ENCODE peak calls at places on chromosomes 1 and 21, in eight cellular contexts. V is stomach, P is spleen, L is left ventricle myocardium inferior, B is SJSA1, R is adrenal gland, A is transverse colon, X is cardiac muscle cell. E is an unnamed sample.
A peak's percentile ranks its signal among the peaks of the same experiment; 100 is the strongest.

GRCh38 chr1:186620951-186621350 is 59.3 kb downstream of the PTGS2 start:
- DNase-seq in X (peak; percentile 94), A (no peak), P (no peak), R (no peak), V (no peak), B (no peak), L (no peak), E (no peak)

GRCh38 chr1:9293512-9294439 is 1.1 kb downstream of the SPSB1 start:
- DNase-seq in R (peak; percentile 28), B (no peak), X (peak; percentile 42), L (peak; percentile 37), P (peak; percentile 84), A (peak; percentile 55), V (peak; percentile 33), E (peak; percentile 40)

GRCh38 chr1:54287821-54288220 is 87.9 kb downstream of the MRPL37 start:
- DNase-seq in V (no peak), B (no peak), L (no peak), R (peak; percentile 40), P (no peak), X (peak; percentile 32), A (no peak), E (no peak)

GRCh38 chr1:79042117-79042516 is 35.6 kb upstream of the ADGRL4 start:
- DNase-seq in X (peak; percentile 67), P (no peak), V (no peak), L (no peak), R (no peak), A (no peak), B (no peak), E (no peak)

GRCh38 chr21:32348604-32349332 is 44.0 kb downstream of the URB1 start:
- DNase-seq in A (no peak), R (no peak), V (no peak), P (no peak), L (no peak), B (no peak), X (no peak), E (no peak)

GRCh38 chr1:18411820-18412641 is 68.7 kb upstream of the KLHDC7A start:
- DNase-seq in A (no peak), P (no peak), X (no peak), L (no peak), R (no peak), B (no peak), V (no peak), E (no peak)

GRCh38 chr1:88557044-88557443 is 127.0 kb upstream of the PKN2 start:
- DNase-seq in B (no peak), P (no peak), A (no peak), R (no peak), X (no peak), V (no peak), L (no peak), E (no peak)

GRCh38 chr1:67755619-67756018 is 70.6 kb downstream of the GADD45A start:
- DNase-seq in A (no peak), R (no peak), L (no peak), B (no peak), V (no peak), X (no peak), P (no peak), E (no peak)

GRCh38 chr1:79716481-79716880 is 710.0 kb upstream of the ADGRL4 start:
- DNase-seq in P (no peak), B (no peak), R (peak; percentile 21), L (no peak), X (peak; percentile 82), A (no peak), V (no peak), E (peak; percentile 27)

GRCh38 chr1:237016626-237017025 is 12.4 kb upstream of the MT1HL1 start:
- DNase-seq in X (no peak), B (no peak), A (no peak), P (no peak), V (no peak), R (no peak), L (no peak), E (no peak)

GRCh38 chr1:76336951-76337371 is 262.4 kb downstream of the ST6GALNAC3 start:
- DNase-seq in B (no peak), V (no peak), A (peak; percentile 8), R (peak; percentile 24), X (peak; percentile 99), P (no peak), L (peak; percentile 67), E (no peak)

GRCh38 chr1:118122234-118123004 is 62.6 kb downstream of the SPAG17 start:
- DNase-seq in A (no peak), L (no peak), V (no peak), B (no peak), X (no peak), P (no peak), R (no peak), E (no peak)

GRCh38 chr1:26362331-26362730 is 8.4 kb upstream of the CRYBG2 start:
- DNase-seq in X (no peak), R (no peak), V (no peak), B (no peak), A (no peak), P (no peak), L (no peak), E (no peak)

GRCh38 chr1:26358411-26359384 is 4.8 kb upstream of the CRYBG2 start:
- DNase-seq in R (no peak), B (no peak), V (peak; percentile 70), P (no peak), X (no peak), A (peak; percentile 83), L (no peak), E (no peak)

GRCh38 chr1:26360807-26361604 is 7.1 kb upstream of the CRYBG2 start:
- DNase-seq in X (no peak), P (no peak), A (no peak), R (no peak), V (no peak), L (no peak), B (no peak), E (no peak)

GRCh38 chr1:26361605-26362122 is 7.7 kb upstream of the CRYBG2 start:
- DNase-seq in R (no peak), A (no peak), V (no peak), L (no peak), P (no peak), X (no peak), B (no peak), E (no peak)

GRCh38 chr1:26360051-26360806 is 6.3 kb upstream of the CRYBG2 start:
- DNase-seq in A (peak; percentile 53), L (no peak), X (no peak), R (no peak), V (no peak), P (no peak), B (no peak), E (no peak)
- H3K4me3 ChIP-seq in A (peak overlapping the region; percentile 37), L (peak overlapping the region; percentile 48), X (peak overlapping the region; percentile 15), R (no peak overlapping the region), V (peak overlapping the region; percentile 28), P (peak overlapping the region; percentile 35), B (no peak overlapping the region), E (no peak overlapping the region)

DNA sequence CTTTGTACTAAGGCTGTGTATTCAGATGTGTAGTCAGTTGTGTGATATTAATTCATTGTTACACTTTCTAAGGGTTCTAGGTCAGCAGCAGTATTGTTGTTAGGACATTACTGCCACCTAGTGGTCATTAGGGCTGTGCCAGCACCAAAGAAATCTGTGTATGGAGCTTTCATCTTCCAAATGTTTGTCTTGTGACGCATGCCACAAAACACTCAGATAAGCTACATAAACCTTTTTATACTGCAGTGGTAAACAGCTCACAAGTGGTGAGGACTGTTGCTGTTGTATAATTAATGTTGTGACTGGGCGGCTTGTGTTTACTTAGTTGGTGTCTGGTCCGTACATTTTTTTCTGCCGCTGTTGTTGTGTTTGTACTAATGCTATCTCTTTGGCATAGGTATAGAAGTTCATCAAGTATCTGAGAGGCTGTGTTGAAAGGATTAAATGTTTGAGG is 51.7 kb downstream of the S1PR1 start:
- DNase-seq in R (peak; percentile 74), X (peak; percentile 93), L (peak; percentile 30), A (peak; percentile 68), P (no peak), B (peak; percentile 82), V (peak; percentile 76), E (peak; percentile 75)
- H3K4me1 ChIP-seq in R (no peaks in the 10 kb centered on the region), X (peaks cover 20% of the 10 kb centered on the region), L (peaks cover 16% of the 10 kb centered on the region), A (no peaks in the 10 kb centered on the region), P (peaks cover 28% of the 10 kb centered on the region), B (peaks cover 5% of the 10 kb centered on the region), V (peaks cover 5% of the 10 kb centered on the region), E (peaks cover 9% of the 10 kb centered on the region)

GRCh38 chr1:223312273-223312672 is 51.7 kb downstream of the SUSD4 start:
- DNase-seq in A (no peak), R (no peak), L (no peak), P (no peak), V (no peak), X (no peak), B (no peak), E (no peak)
- H3K27me3 ChIP-seq in A (no peaks in the 10 kb centered on the region), R (no peaks in the 10 kb centered on the region), L (no peaks in the 10 kb centered on the region), P (no peaks in the 10 kb centered on the region), V (no peaks in the 10 kb centered on the region), X (no peaks in the 10 kb centered on the region), B (no peaks in the 10 kb centered on the region), E (no peaks in the 10 kb centered on the region)

GRCh38 chr1:224800486-224801119 is 128.9 kb upstream of the DNAH14 start:
- DNase-seq in A (no peak), R (no peak), B (no peak), P (no peak), X (no peak), L (no peak), V (no peak), E (peak; percentile 10)
- H3K4me3 ChIP-seq in A (no peak overlapping the region), R (no peak overlapping the region), B (no peak overlapping the region), P (no peak overlapping the region), X (no peak overlapping the region), L (no peak overlapping the region), V (no peak overlapping the region), E (no peak overlapping the region)

DNA sequence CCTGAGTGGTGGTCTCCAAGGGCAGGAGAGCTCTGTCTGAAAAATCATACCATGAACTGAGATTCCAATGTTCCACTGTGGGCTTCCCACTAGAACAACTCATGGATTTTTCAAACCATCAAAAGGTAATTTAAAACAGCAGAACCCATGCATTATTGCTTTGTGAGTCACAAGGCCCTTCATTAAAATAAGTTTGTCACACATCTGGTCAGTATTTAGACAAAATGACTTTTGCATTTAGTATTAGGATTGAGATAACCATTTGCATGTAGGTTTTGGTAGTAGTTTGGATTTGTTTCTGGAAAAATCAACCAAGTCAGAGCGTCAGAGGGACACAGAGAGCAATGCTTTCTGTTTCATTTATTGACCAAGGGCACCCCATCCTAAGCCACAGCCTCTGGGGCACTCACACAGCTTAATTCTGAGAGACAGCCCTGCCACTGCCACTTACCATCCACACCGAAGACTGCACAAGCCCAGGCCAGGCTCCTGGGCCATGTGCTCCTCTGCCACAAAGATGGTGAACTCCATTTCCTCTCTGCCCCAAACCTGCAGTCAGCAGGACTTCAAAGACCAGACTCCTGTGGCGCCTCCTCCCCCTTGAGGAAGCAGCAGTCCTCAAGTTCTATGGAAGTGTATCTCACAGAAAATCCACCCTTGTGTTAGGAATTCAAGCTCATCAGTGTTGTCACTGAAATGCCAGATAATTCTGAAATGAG is 132.6 kb upstream of the DUSP10 start:
- DNase-seq in A (no peak), V (no peak), B (no peak), R (no peak), P (no peak), L (no peak), X (no peak), E (no peak)
- H3K4me1 ChIP-seq in A (no peaks in the 10 kb centered on the region), V (no peaks in the 10 kb centered on the region), B (peaks cover 28% of the 10 kb centered on the region), R (no peaks in the 10 kb centered on the region), P (no peaks in the 10 kb centered on the region), L (no peaks in the 10 kb centered on the region), X (peaks cover 6% of the 10 kb centered on the region), E (no peaks in the 10 kb centered on the region)

GRCh38 chr1:38785285-38786039 is 74.1 kb downstream of the RRAGC start:
- DNase-seq in R (no peak), V (no peak), A (no peak), B (peak; percentile 85), L (no peak), P (no peak), X (no peak), E (no peak)
- H3K27me3 ChIP-seq in R (peaks cover 48% of the 10 kb centered on the region), V (no peaks in the 10 kb centered on the region), A (peaks cover 97% of the 10 kb centered on the region), B (no peaks in the 10 kb centered on the region), L (peaks cover 100% of the 10 kb centered on the region), P (no peaks in the 10 kb centered on the region), X (no peaks in the 10 kb centered on the region), E (peaks cover 13% of the 10 kb centered on the region)